ENCODE peak calls at places on chromosomes 2 and 18, in five cellular contexts. H is K562, X is GM12878, Z is HepG2, J is H1. M is an unnamed sample.

GRCh38 chr2:238638100-238638981 is 209.5 kb upstream of the TWIST2 start:
- DNase-seq in H (no peak), X (no peak), Z (no peak), J (no peak), M (no peak)

GRCh38 chr2:65392609-65393008 is 39.8 kb downstream of the SPRED2 start:
- DNase-seq in H (no peak), X (no peak), Z (no peak), J (no peak), M (no peak)

GRCh38 chr18:24270937-24271380 is 126.7 kb downstream of the OSBPL1A start:
- DNase-seq in H (no peak), X (no peak), Z (no peak), J (no peak), M (no peak)

GRCh38 chr2:234981197-234982095 is 29.6 kb downstream of the SH3BP4 start:
- DNase-seq in H (no peak), X (no peak), Z (peak; percentile 94), J (peak; percentile 82), M (peak; percentile 73)

GRCh38 chr18:60259052-60259681 is 113.4 kb downstream of the MC4R start:
- DNase-seq in H (no peak), X (no peak), Z (no peak), J (no peak), M (no peak)

GRCh38 chr2:238462782-238463396 is 36.2 kb downstream of the ASB1 start:
- DNase-seq in H (peak; percentile 57), X (peak; percentile 13), Z (peak; percentile 77), J (no peak), M (peak; percentile 40)

GRCh38 chr2:207762146-207762545 is 7.6 kb downstream of the FZD5 start:
- DNase-seq in H (no peak), X (no peak), Z (no peak), J (no peak), M (no peak)

GRCh38 chr18:78595924-78596573 is 383.6 kb upstream of the SALL3 start:
- DNase-seq in H (no peak), X (no peak), Z (no peak), J (no peak), M (no peak)

GRCh38 chr2:151367571-151367970 is 10.2 kb downstream of the TNFAIP6 start:
- DNase-seq in H (no peak), X (no peak), Z (no peak), J (no peak), M (no peak)

GRCh38 chr18:24055878-24056277 is 41.3 kb downstream of the TTC39C start:
- DNase-seq in H (no peak), X (no peak), Z (no peak), J (no peak), M (no peak)

GRCh38 chr18:62018034-62018760 is 125.4 kb upstream of the RNF152 start:
- DNase-seq in H (no peak), X (no peak), Z (no peak), J (no peak), M (no peak)

GRCh38 chr2:96788393-96789244 is 27.4 kb upstream of the CNNM3 start:
- DNase-seq in H (no peak), X (no peak), Z (no peak), J (no peak), M (no peak)
- TF ChIP-seq ATF3 in H (no peak), X (no peak), Z (no peak), J (no peak), M (no peak)

GRCh38 chr2:219028996-219029828 is 12.1 kb downstream of the CFAP65 start:
- DNase-seq in H (no peak), X (no peak), Z (no peak), J (no peak), M (peak; percentile 40)
- TF ChIP-seq RAD21 in H (no peak), X (no peak), Z (no peak), J (no peak), M (no peak)

GRCh38 chr2:88350262-88350640 is 102.2 kb downstream of the FOXI3 start:
- DNase-seq in H (no peak), X (no peak), Z (no peak), J (no peak), M (no peak)
- TF ChIP-seq CEBPB in H (no peak), X (no peak), Z (no peak), J (no peak), M (no peak)

DNA sequence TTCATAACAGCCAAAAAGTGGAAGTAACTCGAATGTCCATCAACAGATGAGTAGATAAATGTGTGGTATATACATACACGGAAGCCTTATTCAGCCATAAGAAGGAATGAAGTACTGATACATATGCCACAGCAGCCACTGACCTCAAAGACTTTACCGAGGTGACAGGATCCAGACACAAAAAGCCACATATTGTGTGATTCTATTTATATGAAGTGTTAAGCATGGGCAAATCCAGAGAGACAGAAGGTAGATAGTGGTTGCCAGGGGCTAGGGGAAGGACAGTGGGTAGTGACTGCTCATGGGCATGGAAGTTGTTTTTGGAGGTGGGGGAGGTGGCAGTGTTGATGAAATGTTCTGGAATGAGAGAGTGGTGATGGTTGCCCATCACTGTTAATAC is 33.9 kb downstream of the ZAP70 start:
- DNase-seq in H (no peak), X (no peak), Z (no peak), J (no peak), M (no peak)
- TF ChIP-seq ATF3 in H (no peak), X (no peak), Z (no peak), J (no peak), M (no peak)

M was measured in HCT116.